ENCODE peak calls at places on chromosome 11, in four cellular contexts. W, X, U and A are unnamed samples. For H3K27me3, the result is how much of the 10 kb centered on the place peaks cover.

GRCh38 chr11:120197977-120198376 is 12.9 kb upstream of the OAF start:
- DNase-seq in W (no peak), X (no peak), U (no peak), A (no peak)

GRCh38 chr11:105368711-105369110 is 229.1 kb upstream of the CARD18 start:
- DNase-seq in X (no peak), W (no peak), U (no peak), A (no peak)

GRCh38 chr11:134665571-134666268 is 253.7 kb upstream of the B3GAT1 start:
- DNase-seq in X (no peak), U (no peak), W (no peak), A (no peak)

GRCh38 chr11:45934580-45935318 is 12.3 kb downstream of the LARGE2 start:
- DNase-seq in W (no peak), U (no peak), X (no peak), A (no peak)

GRCh38 chr11:73999581-74000306 is 9.1 kb downstream of the UCP3 start:
- DNase-seq in U (no peak), W (no peak), X (no peak), A (peak)

GRCh38 chr11:75554258-75555022 is 7.6 kb upstream of the SERPINH1 start:
- DNase-seq in W (no peak), U (peak), X (no peak), A (no peak)

GRCh38 chr11:110077866-110078325 is 15.3 kb upstream of the ZC3H12C start:
- DNase-seq in W (no peak), U (peak), X (no peak), A (no peak)

GRCh38 chr11:74989269-74989655 is 529 bp downstream of the NEU3 start:
- DNase-seq in W (no peak), U (no peak), X (peak), A (no peak)

GRCh38 chr11:79973701-79974626 is 533.1 kb upstream of the TENM4 start:
- DNase-seq in U (peak), W (no peak), X (no peak), A (no peak)

GRCh38 chr11:73268671-73269271 is 3.4 kb upstream of the P2RY6 start:
- DNase-seq in W (no peak), U (no peak), X (no peak), A (no peak)

GRCh38 chr11:115579181-115579825 is 75.1 kb upstream of the CADM1 start:
- DNase-seq in W (no peak), U (no peak), X (no peak), A (no peak)

GRCh38 chr11:86069408-86070086 is 663 bp upstream of the PICALM start:
- DNase-seq in W (no peak), U (peak), X (no peak), A (no peak)

GRCh38 chr11:38791346-38791961 is 2193.4 kb upstream of the RAG2 start:
- DNase-seq in W (no peak), U (peak), X (no peak), A (no peak)

GRCh38 chr11:63672934-63673539 is 1.9 kb upstream of the ATL3 start:
- DNase-seq in W (no peak), U (no peak), X (no peak), A (no peak)

GRCh38 chr11:16831281-16832192 is 93.1 kb downstream of the C11orf58 start:
- DNase-seq in U (peak), W (no peak), X (no peak), A (no peak)

GRCh38 chr11:88487646-88488045 is 150.1 kb upstream of the CTSC start:
- DNase-seq in U (no peak), X (no peak), W (no peak), A (no peak)

GRCh38 chr11:115741376-115741775 is 237.2 kb upstream of the CADM1 start:
- DNase-seq in X (no peak), U (no peak), W (no peak), A (no peak)

GRCh38 chr11:71245601-71246391 is 6.6 kb downstream of the SHANK2 start:
- DNase-seq in X (no peak), W (no peak), U (no peak), A (peak)

GRCh38 chr11:3058753-3059664 is 1.8 kb upstream of the CARS1 start:
- DNase-seq in W (no peak), X (no peak), U (peak), A (no peak)

GRCh38 chr11:117419136-117419914 is 91.7 kb downstream of the CEP164 start:
- DNase-seq in U (no peak), X (no peak), W (no peak), A (peak)
- H3K27me3 ChIP-seq in U (under half), X (under half), W (under half), A (under half)

DNA sequence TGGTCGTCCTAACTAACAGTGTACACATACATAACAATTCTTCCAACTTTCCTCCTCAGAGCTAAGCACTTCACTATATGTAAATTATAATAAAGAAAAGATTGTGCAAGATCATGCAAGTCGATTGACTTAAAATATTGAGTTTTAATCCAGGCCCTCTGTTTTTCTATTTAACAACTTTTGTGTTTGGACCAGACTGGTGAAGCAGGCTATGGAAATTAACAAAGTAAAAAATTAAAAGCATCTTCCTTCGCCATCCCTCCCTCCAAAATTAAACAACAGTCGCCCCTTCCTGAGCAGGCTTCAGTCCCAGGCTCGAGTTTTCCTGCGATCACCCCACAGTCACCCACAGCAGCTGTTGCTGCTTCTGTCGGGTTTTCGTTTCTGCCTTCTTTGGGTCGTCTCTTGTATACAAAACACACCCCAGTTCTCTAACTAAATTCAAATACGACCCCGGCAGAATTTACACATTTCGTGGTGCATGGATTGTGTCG is 4.7 kb downstream of the ALX4 start:
- DNase-seq in U (peak), W (no peak), X (no peak), A (no peak)
- H3K27me3 ChIP-seq in U (half or more), W (half or more), X (under half), A (half or more)

DNA sequence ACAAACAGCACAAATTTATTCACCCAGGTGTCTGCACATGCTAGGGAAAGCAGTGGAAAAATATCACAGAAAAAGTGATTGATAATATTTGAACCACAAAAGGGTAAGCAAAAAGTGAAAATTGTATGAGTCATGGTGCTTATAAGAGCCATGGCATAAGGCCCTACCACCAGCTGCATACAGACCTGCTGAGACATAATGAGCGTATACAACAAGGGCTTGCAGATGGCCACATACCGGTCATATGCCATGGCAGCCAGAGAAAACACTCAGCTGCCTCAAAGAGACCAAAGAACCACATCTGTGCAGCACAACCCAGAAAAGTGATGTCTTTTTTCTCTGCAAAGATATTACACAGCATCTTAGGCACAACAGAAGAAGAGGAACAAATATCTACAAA is 71.4 kb upstream of the OR9G4 start:
- DNase-seq in U (no peak), X (no peak), W (no peak), A (no peak)
- H3K27me3 ChIP-seq in U (under half), X (under half), W (under half), A (under half)

GRCh38 chr11:95418916-95419315 is 187.9 kb upstream of the SESN3 start:
- DNase-seq in W (no peak), X (no peak), U (no peak), A (no peak)
- H3K27me3 ChIP-seq in W (under half), X (under half), U (under half), A (under half)

GRCh38 chr11:35622070-35622469 is 3.8 kb downstream of the FJX1 start:
- DNase-seq in X (no peak), U (peak), W (no peak), A (no peak)

GRCh38 chr11:35621620-35622019 is 3.4 kb downstream of the FJX1 start:
- DNase-seq in X (no peak), U (no peak), W (no peak), A (no peak)

GRCh38 chr11:35618497-35619029 is 303 bp downstream of the FJX1 start:
- DNase-seq in W (no peak), X (peak), U (peak), A (peak)

GRCh38 chr11:35619030-35619753 is 932 bp downstream of the FJX1 start:
- DNase-seq in X (peak), U (peak), W (no peak), A (peak)

GRCh38 chr11:35619754-35620640 is 1.7 kb downstream of the FJX1 start:
- DNase-seq in X (no peak), U (peak), W (no peak), A (no peak)
- H3K27me3 ChIP-seq in X (under half), U (under half), W (half or more), A (under half)

GRCh38 chr11:118606157-118606843 is 1.1 kb upstream of the PHLDB1 start:
- DNase-seq in W (no peak), U (peak), X (no peak), A (peak)

GRCh38 chr11:118609380-118610219 is 2.2 kb downstream of the PHLDB1 start:
- DNase-seq in W (peak), X (peak), U (peak), A (peak)

GRCh38 chr11:118608268-118609214 is 1.1 kb downstream of the PHLDB1 start:
- DNase-seq in X (peak), U (peak), W (peak), A (peak)

GRCh38 chr11:118606844-118607228 is 579 bp upstream of the PHLDB1 start:
- DNase-seq in W (no peak), U (peak), X (no peak), A (peak)

GRCh38 chr11:118607401-118608267 is at the start of gene PHLDB1:
- DNase-seq in X (peak), U (peak), W (peak), A (peak)
- H3K27me3 ChIP-seq in X (under half), U (under half), W (under half), A (half or more)

DNA sequence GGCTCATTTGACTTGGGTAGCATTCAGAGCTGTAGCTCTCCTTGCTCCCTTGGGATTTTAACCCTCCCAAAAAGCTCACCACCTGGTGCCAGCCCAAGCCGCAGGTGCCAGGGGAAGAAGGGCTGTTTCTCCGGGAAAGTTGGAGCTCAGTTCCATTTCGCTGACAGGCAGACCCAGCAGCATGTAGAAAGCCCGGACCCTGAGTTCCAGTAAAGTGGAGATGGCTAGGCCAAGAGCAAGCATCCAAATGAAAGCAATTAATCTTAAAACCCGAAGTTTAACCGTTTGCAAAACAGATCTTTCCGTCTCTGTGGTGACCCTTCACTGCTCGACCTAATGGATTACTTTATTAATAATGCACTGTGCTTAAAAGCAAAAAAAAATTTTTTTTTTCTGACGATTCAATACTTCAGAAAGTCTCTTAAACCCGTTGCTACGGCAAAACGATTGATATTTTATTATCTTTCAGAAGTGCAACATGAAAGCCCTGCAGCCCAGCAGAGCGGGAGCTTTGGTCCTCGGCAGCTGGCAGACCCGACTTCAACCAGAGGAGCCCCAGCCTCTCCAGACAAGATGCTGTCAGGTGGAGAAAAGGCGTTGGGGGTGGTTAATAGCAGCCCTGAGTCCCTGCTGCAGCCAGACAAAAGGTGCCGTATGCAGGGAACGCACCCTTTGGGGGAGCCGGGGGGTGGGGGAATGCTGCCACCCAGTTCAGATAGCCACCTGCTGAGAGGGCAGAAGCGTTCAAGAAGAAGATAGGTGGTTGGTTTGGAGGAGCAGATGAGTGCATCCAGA is 3.3 kb downstream of the LMO1 start:
- DNase-seq in X (no peak), W (no peak), U (no peak), A (peak)
- H3K27me3 ChIP-seq in X (under half), W (under half), U (under half), A (half or more)

GRCh38 chr11:128688896-128689546 is 4.9 kb upstream of the FLI1 start:
- DNase-seq in W (no peak), U (no peak), X (no peak), A (no peak)
- H3K27me3 ChIP-seq in W (under half), U (half or more), X (under half), A (under half)